ENCODE peak calls at places on chromosome 9, in seven cellular contexts. One of them, this sample, is unnamed.

GRCh38 chr9:6739218-6739617 is 18.6 kb upstream of the KDM4C start:
- DNase-seq in PC-3: peak; percentile 51
- DNase-seq in CD8-positive, alpha-beta memory T cell: no peak
- DNase-seq in Caco-2: no peak
- DNase-seq in NT2/D1: no peak
- DNase-seq in hepatocyte: peak; percentile 15
- DNase-seq in spleen: no peak
- DNase-seq in this sample: peak; percentile 33

GRCh38 chr9:94005272-94005901 is 50.2 kb upstream of the BARX1 start:
- DNase-seq in PC-3: peak; percentile 76
- DNase-seq in CD8-positive, alpha-beta memory T cell: no peak
- DNase-seq in Caco-2: no peak
- DNase-seq in NT2/D1: no peak
- DNase-seq in hepatocyte: peak; percentile 74
- DNase-seq in spleen: no peak
- DNase-seq in this sample: no peak

GRCh38 chr9:136055715-136056545 is 39.2 kb downstream of the NACC2 start:
- DNase-seq in PC-3: no peak
- DNase-seq in CD8-positive, alpha-beta memory T cell: no peak
- DNase-seq in Caco-2: no peak
- DNase-seq in NT2/D1: no peak
- DNase-seq in hepatocyte: no peak
- DNase-seq in spleen: no peak
- DNase-seq in this sample: no peak

GRCh38 chr9:93974151-93974550 is 19.0 kb upstream of the BARX1 start:
- DNase-seq in PC-3: no peak
- DNase-seq in CD8-positive, alpha-beta memory T cell: no peak
- DNase-seq in Caco-2: no peak
- DNase-seq in NT2/D1: no peak
- DNase-seq in hepatocyte: no peak
- DNase-seq in spleen: no peak
- DNase-seq in this sample: no peak

GRCh38 chr9:134424818-134425217 is 98.6 kb downstream of the RXRA start:
- DNase-seq in PC-3: no peak
- DNase-seq in CD8-positive, alpha-beta memory T cell: no peak
- DNase-seq in Caco-2: no peak
- DNase-seq in NT2/D1: no peak
- DNase-seq in hepatocyte: no peak
- DNase-seq in spleen: no peak
- DNase-seq in this sample: no peak

GRCh38 chr9:136311433-136312375 is 7.8 kb upstream of the CCDC187 start:
- DNase-seq in PC-3: peak; percentile 7
- DNase-seq in CD8-positive, alpha-beta memory T cell: no peak
- DNase-seq in Caco-2: no peak
- DNase-seq in NT2/D1: no peak
- DNase-seq in hepatocyte: peak; percentile 84
- DNase-seq in spleen: no peak
- DNase-seq in this sample: no peak

GRCh38 chr9:13970018-13970417 is 343.9 kb downstream of the NFIB start:
- DNase-seq in PC-3: no peak
- DNase-seq in CD8-positive, alpha-beta memory T cell: no peak
- DNase-seq in Caco-2: no peak
- DNase-seq in NT2/D1: no peak
- DNase-seq in hepatocyte: no peak
- DNase-seq in spleen: no peak
- DNase-seq in this sample: peak; percentile 43

GRCh38 chr9:6686396-6686795 is 40.9 kb upstream of the GLDC start:
- DNase-seq in PC-3: peak; percentile 40
- DNase-seq in CD8-positive, alpha-beta memory T cell: no peak
- DNase-seq in Caco-2: no peak
- DNase-seq in NT2/D1: no peak
- DNase-seq in hepatocyte: peak; percentile 16
- DNase-seq in spleen: no peak
- DNase-seq in this sample: peak; percentile 65

GRCh38 chr9:91255327-91255726 is 106.4 kb downstream of the AUH start:
- DNase-seq in PC-3: no peak
- DNase-seq in CD8-positive, alpha-beta memory T cell: no peak
- DNase-seq in Caco-2: no peak
- DNase-seq in NT2/D1: no peak
- DNase-seq in hepatocyte: no peak
- DNase-seq in spleen: no peak
- DNase-seq in this sample: no peak

GRCh38 chr9:88645172-88645868 is 110.3 kb downstream of the NXNL2 start:
- DNase-seq in PC-3: no peak
- DNase-seq in CD8-positive, alpha-beta memory T cell: no peak
- DNase-seq in Caco-2: no peak
- DNase-seq in NT2/D1: no peak
- DNase-seq in hepatocyte: no peak
- DNase-seq in spleen: no peak
- DNase-seq in this sample: no peak

GRCh38 chr9:72363908-72364678 is 915 bp downstream of the ZFAND5 start:
- DNase-seq in PC-3: peak; percentile 35
- DNase-seq in CD8-positive, alpha-beta memory T cell: peak; percentile 84
- DNase-seq in Caco-2: peak; percentile 28
- DNase-seq in NT2/D1: no peak
- DNase-seq in hepatocyte: peak; percentile 64
- DNase-seq in spleen: peak; percentile 95
- DNase-seq in this sample: peak; percentile 75

GRCh38 chr9:135925496-135926133 is 18.3 kb upstream of the CAMSAP1 start:
- DNase-seq in PC-3: no peak
- DNase-seq in CD8-positive, alpha-beta memory T cell: peak; percentile 36
- DNase-seq in Caco-2: no peak
- DNase-seq in NT2/D1: no peak
- DNase-seq in hepatocyte: no peak
- DNase-seq in spleen: no peak
- DNase-seq in this sample: no peak

GRCh38 chr9:37309136-37309535 is 113.4 kb upstream of the GRHPR start:
- DNase-seq in PC-3: peak; percentile 34
- DNase-seq in CD8-positive, alpha-beta memory T cell: no peak
- DNase-seq in Caco-2: peak; percentile 37
- DNase-seq in NT2/D1: peak; percentile 16
- DNase-seq in hepatocyte: peak; percentile 11
- DNase-seq in spleen: no peak
- DNase-seq in this sample: peak; percentile 6

GRCh38 chr9:37910271-37910670 is 6.3 kb upstream of the SLC25A51 start:
- DNase-seq in PC-3: no peak
- DNase-seq in CD8-positive, alpha-beta memory T cell: peak; percentile 8
- DNase-seq in Caco-2: no peak
- DNase-seq in NT2/D1: no peak
- DNase-seq in hepatocyte: no peak
- DNase-seq in spleen: peak; percentile 9
- DNase-seq in this sample: no peak

GRCh38 chr9:78605029-78605930 is 308.4 kb downstream of the PSAT1 start:
- DNase-seq in PC-3: no peak
- DNase-seq in CD8-positive, alpha-beta memory T cell: no peak
- DNase-seq in Caco-2: no peak
- DNase-seq in NT2/D1: no peak
- DNase-seq in hepatocyte: no peak
- DNase-seq in spleen: no peak
- DNase-seq in this sample: peak; percentile 2

GRCh38 chr9:125103770-125104169 is 39.6 kb downstream of the SCAI start:
- DNase-seq in PC-3: no peak
- DNase-seq in CD8-positive, alpha-beta memory T cell: no peak
- DNase-seq in Caco-2: no peak
- DNase-seq in NT2/D1: no peak
- DNase-seq in hepatocyte: no peak
- DNase-seq in spleen: no peak
- DNase-seq in this sample: no peak

GRCh38 chr9:100104314-100104713 is 5.3 kb downstream of the INVS start:
- DNase-seq in PC-3: peak; percentile 55
- DNase-seq in CD8-positive, alpha-beta memory T cell: no peak
- DNase-seq in Caco-2: no peak
- DNase-seq in NT2/D1: peak; percentile 13
- DNase-seq in hepatocyte: no peak
- DNase-seq in spleen: no peak
- DNase-seq in this sample: no peak

GRCh38 chr9:97528529-97529230 is 27.2 kb downstream of the TMOD1 start:
- DNase-seq in PC-3: peak; percentile 9
- DNase-seq in CD8-positive, alpha-beta memory T cell: no peak
- DNase-seq in Caco-2: peak; percentile 62
- DNase-seq in NT2/D1: peak; percentile 92
- DNase-seq in hepatocyte: no peak
- DNase-seq in spleen: no peak
- DNase-seq in this sample: peak; percentile 60

GRCh38 chr9:129174724-129175514 is 3.1 kb downstream of the IER5L start:
- DNase-seq in PC-3: peak; percentile 68
- DNase-seq in CD8-positive, alpha-beta memory T cell: peak; percentile 66
- DNase-seq in Caco-2: peak; percentile 76
- DNase-seq in NT2/D1: no peak
- DNase-seq in hepatocyte: peak; percentile 94
- DNase-seq in spleen: peak; percentile 86
- DNase-seq in this sample: peak; percentile 97

GRCh38 chr9:106677815-106678214 is 185.2 kb upstream of the ZNF462 start:
- DNase-seq in PC-3: no peak
- DNase-seq in CD8-positive, alpha-beta memory T cell: no peak
- DNase-seq in Caco-2: no peak
- DNase-seq in NT2/D1: no peak
- DNase-seq in hepatocyte: no peak
- DNase-seq in spleen: no peak
- DNase-seq in this sample: no peak

GRCh38 chr9:126301985-126302603 is 24.5 kb upstream of the MVB12B start:
- DNase-seq in PC-3: peak; percentile 74
- DNase-seq in CD8-positive, alpha-beta memory T cell: peak; percentile 76
- DNase-seq in Caco-2: peak; percentile 75
- DNase-seq in NT2/D1: peak; percentile 63
- DNase-seq in hepatocyte: peak; percentile 80
- DNase-seq in spleen: no peak
- DNase-seq in this sample: peak; percentile 70

GRCh38 chr9:33718987-33719386 is 76.4 kb upstream of the PRSS3 start:
- DNase-seq in PC-3: peak; percentile 27
- DNase-seq in CD8-positive, alpha-beta memory T cell: no peak
- DNase-seq in Caco-2: no peak
- DNase-seq in NT2/D1: no peak
- DNase-seq in hepatocyte: no peak
- DNase-seq in spleen: no peak
- DNase-seq in this sample: no peak

GRCh38 chr9:108636023-108636422 is 219.8 kb downstream of the ACTL7B start:
- DNase-seq in PC-3: no peak
- DNase-seq in CD8-positive, alpha-beta memory T cell: no peak
- DNase-seq in Caco-2: no peak
- DNase-seq in NT2/D1: peak; percentile 11
- DNase-seq in hepatocyte: peak; percentile 40
- DNase-seq in spleen: no peak
- DNase-seq in this sample: no peak

GRCh38 chr9:72557549-72557948 is 36.1 kb downstream of the TMC1 start:
- DNase-seq in PC-3: peak; percentile 94
- DNase-seq in CD8-positive, alpha-beta memory T cell: no peak
- DNase-seq in Caco-2: peak; percentile 61
- DNase-seq in NT2/D1: peak; percentile 43
- DNase-seq in hepatocyte: peak; percentile 77
- DNase-seq in spleen: no peak
- DNase-seq in this sample: no peak

GRCh38 chr9:90836396-90837080 is 34.9 kb downstream of the SYK start:
- DNase-seq in PC-3: peak; percentile 18
- DNase-seq in CD8-positive, alpha-beta memory T cell: no peak
- DNase-seq in Caco-2: no peak
- DNase-seq in NT2/D1: no peak
- DNase-seq in hepatocyte: no peak
- DNase-seq in spleen: no peak
- DNase-seq in this sample: no peak

GRCh38 chr9:88313364-88314220 is 74.7 kb upstream of the SPIN1 start:
- DNase-seq in PC-3: no peak
- DNase-seq in CD8-positive, alpha-beta memory T cell: no peak
- DNase-seq in Caco-2: no peak
- DNase-seq in NT2/D1: peak; percentile 80
- DNase-seq in hepatocyte: no peak
- DNase-seq in spleen: no peak
- DNase-seq in this sample: no peak

GRCh38 chr9:92717201-92718085 is 47.2 kb downstream of the BICD2 start:
- DNase-seq in PC-3: no peak
- DNase-seq in CD8-positive, alpha-beta memory T cell: no peak
- DNase-seq in Caco-2: no peak
- DNase-seq in NT2/D1: no peak
- DNase-seq in hepatocyte: no peak
- DNase-seq in spleen: peak; percentile 73
- DNase-seq in this sample: no peak
- H3K4me3 ChIP-seq in PC-3: no peak overlapping the region
- H3K4me3 ChIP-seq in CD8-positive, alpha-beta memory T cell: no peak overlapping the region
- H3K4me3 ChIP-seq in Caco-2: no peak overlapping the region
- H3K4me3 ChIP-seq in NT2/D1: no peak overlapping the region
- H3K4me3 ChIP-seq in hepatocyte: no peak overlapping the region
- H3K4me3 ChIP-seq in spleen: no peak overlapping the region
- H3K4me3 ChIP-seq in this sample: no peak overlapping the region

GRCh38 chr9:35078066-35078465 is 1.7 kb downstream of the FANCG start:
- DNase-seq in PC-3: no peak
- DNase-seq in CD8-positive, alpha-beta memory T cell: no peak
- DNase-seq in Caco-2: no peak
- DNase-seq in NT2/D1: no peak
- DNase-seq in hepatocyte: no peak
- DNase-seq in spleen: no peak
- DNase-seq in this sample: no peak
- H3K4me3 ChIP-seq in PC-3: peak overlapping the region; percentile 91
- H3K4me3 ChIP-seq in CD8-positive, alpha-beta memory T cell: no peak overlapping the region
- H3K4me3 ChIP-seq in Caco-2: no peak overlapping the region
- H3K4me3 ChIP-seq in NT2/D1: peak overlapping the region; percentile 79
- H3K4me3 ChIP-seq in hepatocyte: no peak overlapping the region
- H3K4me3 ChIP-seq in spleen: peak overlapping the region; percentile 88
- H3K4me3 ChIP-seq in this sample: no peak overlapping the region

GRCh38 chr9:9881692-9882091 is 731.1 kb downstream of the PTPRD start:
- DNase-seq in PC-3: no peak
- DNase-seq in CD8-positive, alpha-beta memory T cell: no peak
- DNase-seq in Caco-2: no peak
- DNase-seq in NT2/D1: no peak
- DNase-seq in hepatocyte: no peak
- DNase-seq in spleen: no peak
- DNase-seq in this sample: no peak
- H3K4me3 ChIP-seq in PC-3: no peak overlapping the region
- H3K4me3 ChIP-seq in CD8-positive, alpha-beta memory T cell: no peak overlapping the region
- H3K4me3 ChIP-seq in Caco-2: no peak overlapping the region
- H3K4me3 ChIP-seq in NT2/D1: no peak overlapping the region
- H3K4me3 ChIP-seq in hepatocyte: no peak overlapping the region
- H3K4me3 ChIP-seq in spleen: no peak overlapping the region
- H3K4me3 ChIP-seq in this sample: no peak overlapping the region

GRCh38 chr9:121781143-121781542 is 129.7 kb downstream of the DAB2IP start:
- DNase-seq in PC-3: no peak
- DNase-seq in CD8-positive, alpha-beta memory T cell: no peak
- DNase-seq in Caco-2: peak; percentile 14
- DNase-seq in NT2/D1: no peak
- DNase-seq in hepatocyte: no peak
- DNase-seq in spleen: no peak
- DNase-seq in this sample: no peak

GRCh38 chr9:121780177-121780576 is 128.7 kb downstream of the DAB2IP start:
- DNase-seq in PC-3: no peak
- DNase-seq in CD8-positive, alpha-beta memory T cell: no peak
- DNase-seq in Caco-2: peak; percentile 23
- DNase-seq in NT2/D1: no peak
- DNase-seq in hepatocyte: no peak
- DNase-seq in spleen: no peak
- DNase-seq in this sample: no peak

GRCh38 chr9:121780641-121781040 is 129.2 kb downstream of the DAB2IP start:
- DNase-seq in PC-3: no peak
- DNase-seq in CD8-positive, alpha-beta memory T cell: no peak
- DNase-seq in Caco-2: no peak
- DNase-seq in NT2/D1: no peak
- DNase-seq in hepatocyte: no peak
- DNase-seq in spleen: no peak
- DNase-seq in this sample: no peak

GRCh38 chr9:121778252-121779225 is 127.1 kb downstream of the DAB2IP start:
- DNase-seq in PC-3: no peak
- DNase-seq in CD8-positive, alpha-beta memory T cell: no peak
- DNase-seq in Caco-2: no peak
- DNase-seq in NT2/D1: no peak
- DNase-seq in hepatocyte: no peak
- DNase-seq in spleen: no peak
- DNase-seq in this sample: no peak

GRCh38 chr9:121779381-121780117 is 128.1 kb downstream of the DAB2IP start:
- DNase-seq in PC-3: no peak
- DNase-seq in CD8-positive, alpha-beta memory T cell: no peak
- DNase-seq in Caco-2: no peak
- DNase-seq in NT2/D1: no peak
- DNase-seq in hepatocyte: no peak
- DNase-seq in spleen: no peak
- DNase-seq in this sample: peak; percentile 79
- H3K4me3 ChIP-seq in PC-3: no peak overlapping the region
- H3K4me3 ChIP-seq in CD8-positive, alpha-beta memory T cell: no peak overlapping the region
- H3K4me3 ChIP-seq in Caco-2: no peak overlapping the region
- H3K4me3 ChIP-seq in NT2/D1: no peak overlapping the region
- H3K4me3 ChIP-seq in hepatocyte: no peak overlapping the region
- H3K4me3 ChIP-seq in spleen: no peak overlapping the region
- H3K4me3 ChIP-seq in this sample: no peak overlapping the region